ENCODE peak calls at places on chromosomes 4 and X, in nine cellular contexts. Y, J, L, V, W, Z, E, A and O are unnamed samples.

GRCh38 chrX:27840881-27841280 is 33.1 kb downstream of the MAGEB10 start:
- DNase-seq in A (no peak), W (no peak), Y (no peak), J (no peak), V (no peak), L (no peak), Z (no peak), E (no peak), O (no peak)

GRCh38 chr4:11514780-11515432 is 86.2 kb upstream of the HS3ST1 start:
- DNase-seq in V (no peak), A (no peak), Z (no peak), E (no peak), L (peak; percentile 66), J (no peak), Y (no peak), W (no peak), O (no peak)

GRCh38 chr4:53987761-53988171 is 76.6 kb downstream of the CHIC2 start:
- DNase-seq in A (no peak), J (no peak), Z (peak; percentile 88), L (no peak), W (peak; percentile 47), E (peak; percentile 24), Y (peak; percentile 70), V (no peak), O (no peak)

GRCh38 chrX:9311411-9312160 is 153.3 kb upstream of the TBL1X start:
- DNase-seq in A (no peak), L (no peak), Z (no peak), W (no peak), Y (no peak), V (no peak), J (no peak), E (no peak), O (no peak)

GRCh38 chr4:159946983-159947645 is 844.2 kb downstream of the RAPGEF2 start:
- DNase-seq in E (peak; percentile 61), Y (peak; percentile 46), Z (peak; percentile 62), J (no peak), A (no peak), L (no peak), W (peak; percentile 50), V (no peak), O (peak; percentile 62)

GRCh38 chr4:16384496-16384895 is 158.2 kb upstream of the TAPT1 start:
- DNase-seq in Y (no peak), L (no peak), Z (no peak), J (no peak), E (no peak), W (no peak), A (no peak), V (no peak), O (no peak)

GRCh38 chr4:118034061-118034785 is at the start of gene NDST3:
- DNase-seq in W (peak; percentile 65), Z (peak; percentile 61), J (peak; percentile 51), L (peak; percentile 90), A (no peak), E (peak; percentile 41), Y (peak; percentile 17), V (no peak), O (peak; percentile 96)

GRCh38 chrX:134682081-134682480 is 23.8 kb upstream of the PLAC1 start:
- DNase-seq in W (no peak), A (no peak), E (no peak), J (no peak), Y (no peak), V (no peak), L (no peak), Z (no peak), O (no peak)

GRCh38 chr4:21775703-21776102 is 172.9 kb downstream of the KCNIP4 start:
- DNase-seq in J (no peak), Z (no peak), E (no peak), A (no peak), V (no peak), L (no peak), W (no peak), Y (no peak), O (no peak)

GRCh38 chr4:113781439-113782040 is 20.0 kb upstream of the CAMK2D start:
- DNase-seq in E (peak; percentile 19), Z (no peak), V (no peak), W (peak; percentile 72), L (no peak), A (no peak), J (no peak), Y (peak; percentile 66), O (peak; percentile 24)

GRCh38 chr4:23855912-23856605 is 33.8 kb downstream of the PPARGC1A start:
- DNase-seq in W (peak; percentile 79), Z (peak; percentile 50), E (no peak), J (no peak), L (no peak), V (no peak), A (no peak), Y (no peak), O (no peak)

GRCh38 chr4:77652237-77652897 is 46.7 kb downstream of the CXCL13 start:
- DNase-seq in Y (no peak), L (no peak), W (no peak), Z (no peak), A (no peak), V (no peak), E (no peak), J (no peak), O (no peak)

GRCh38 chr4:178745203-178745602 is 1303.0 kb upstream of the AGA start:
- DNase-seq in L (no peak), V (no peak), Z (no peak), W (peak; percentile 4), E (no peak), A (no peak), J (no peak), Y (no peak), O (no peak)

GRCh38 chr4:105050896-105051295 is 95.8 kb upstream of the TET2 start:
- DNase-seq in J (no peak), W (peak; percentile 43), Y (peak; percentile 73), Z (peak; percentile 40), E (no peak), V (no peak), L (no peak), A (no peak), O (no peak)

GRCh38 chr4:3218824-3219760 is 29.9 kb upstream of the MSANTD1 start:
- DNase-seq in J (no peak), A (no peak), V (no peak), Y (no peak), W (no peak), Z (no peak), L (no peak), E (no peak), O (no peak)

GRCh38 chr4:131603705-131604104 is 1545.4 kb upstream of the PCDH10 start:
- DNase-seq in A (no peak), V (no peak), J (no peak), W (no peak), Z (peak; percentile 56), E (no peak), L (no peak), Y (no peak), O (no peak)

GRCh38 chrX:103565197-103565596 is 20.1 kb upstream of the TCEAL4 start:
- DNase-seq in E (no peak), Y (no peak), W (no peak), Z (no peak), L (no peak), J (no peak), A (no peak), V (no peak), O (no peak)

GRCh38 chrX:42176790-42177189 is 253.4 kb upstream of the CASK start:
- DNase-seq in J (no peak), V (no peak), E (no peak), A (no peak), Y (no peak), L (no peak), Z (no peak), W (no peak), O (no peak)

GRCh38 chrX:17788439-17788838 is 51.1 kb downstream of the SCML1 start:
- DNase-seq in J (no peak), E (peak; percentile 9), L (peak; percentile 39), A (no peak), V (peak; percentile 47), Y (peak; percentile 58), Z (peak; percentile 8), W (peak; percentile 47), O (no peak)

GRCh38 chr4:13322681-13323101 is 161.4 kb downstream of the RAB28 start:
- DNase-seq in Z (peak; percentile 54), L (no peak), W (peak; percentile 55), V (no peak), Y (peak; percentile 92), E (no peak), J (no peak), A (no peak), O (no peak)
- H3K4me3 ChIP-seq in Z (no peak overlapping the region), L (no peak overlapping the region), W (no peak overlapping the region), V (no peak overlapping the region), Y (no peak overlapping the region), E (no peak overlapping the region), J (no peak overlapping the region), A (no peak overlapping the region), O (no peak overlapping the region)

GRCh38 chr4:12761694-12762093 is 722.4 kb downstream of the RAB28 start:
- DNase-seq in A (no peak), E (no peak), V (no peak), Z (no peak), L (no peak), W (no peak), J (no peak), Y (no peak), O (no peak)
- H3K4me3 ChIP-seq in A (no peak overlapping the region), E (no peak overlapping the region), V (no peak overlapping the region), Z (no peak overlapping the region), L (no peak overlapping the region), W (no peak overlapping the region), J (no peak overlapping the region), Y (no peak overlapping the region), O (no peak overlapping the region)

GRCh38 chr4:134202557-134202956 is 968 bp upstream of the PABPC4L start:
- DNase-seq in W (peak; percentile 12), V (no peak), A (no peak), E (no peak), J (no peak), Y (no peak), L (no peak), Z (no peak), O (no peak)

GRCh38 chr4:134202136-134202535 is 547 bp upstream of the PABPC4L start:
- DNase-seq in W (no peak), J (no peak), E (no peak), Y (no peak), A (no peak), V (no peak), Z (no peak), L (no peak), O (no peak)

GRCh38 chr4:134201216-134202098 is at the start of gene PABPC4L:
- DNase-seq in L (peak; percentile 36), A (no peak), J (peak; percentile 37), W (peak; percentile 63), Y (peak; percentile 8), Z (no peak), V (peak; percentile 37), E (no peak), O (no peak)

GRCh38 chr4:134200811-134201215 is 776 bp downstream of the PABPC4L start:
- DNase-seq in Y (no peak), E (no peak), Z (no peak), J (no peak), V (no peak), L (no peak), W (no peak), A (no peak), O (no peak)
- H3K4me3 ChIP-seq in Y (peak overlapping the region; percentile 39), E (no peak overlapping the region), Z (no peak overlapping the region), J (no peak overlapping the region), V (peak overlapping the region; percentile 60), L (no peak overlapping the region), W (peak overlapping the region; percentile 62), A (no peak overlapping the region), O (no peak overlapping the region)

DNA sequence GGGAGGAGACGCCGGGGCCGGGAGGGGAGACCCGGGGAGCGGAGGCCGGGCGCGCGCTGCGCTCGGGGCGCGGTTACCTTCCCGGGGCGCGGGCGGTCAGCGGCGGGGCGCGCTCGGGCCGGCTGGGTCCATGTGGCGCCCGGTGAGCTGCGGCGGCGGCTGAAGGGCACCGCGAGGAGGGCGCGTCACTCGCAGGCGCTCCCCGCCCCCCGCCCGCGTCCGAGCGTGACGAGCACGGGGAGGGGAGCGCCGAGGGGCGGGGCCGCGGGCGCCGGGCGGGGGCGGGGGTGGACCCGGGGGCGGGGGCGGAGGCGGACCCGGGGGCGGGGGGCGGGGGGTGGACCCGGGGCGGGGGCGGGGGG is at the start of gene CPLX1:
- DNase-seq in E (peak; percentile 43), W (no peak), V (no peak), Y (no peak), J (peak; percentile 46), A (no peak), L (peak; percentile 77), Z (no peak), O (no peak)
- H3K4me3 ChIP-seq in E (peak within 1 kb of the TSS; percentile 64), W (peak within 1 kb of the TSS; percentile 34), V (peak within 1 kb of the TSS; percentile 18), Y (peak within 1 kb of the TSS; percentile 22), J (no peak within 1 kb of the TSS), A (no peak within 1 kb of the TSS), L (peak within 1 kb of the TSS; percentile 58), Z (no peak within 1 kb of the TSS), O (no peak within 1 kb of the TSS)